ENCODE peak calls at places on chromosomes 7 and 10, in nine cellular contexts. J is heart right ventricle, M is IMR-90, V is SK-N-SH, K is choroid plexus epithelial cell, X is ascending aorta, Z is RWPE2, Y is HFF-Myc, F is GM12864. D is an unnamed sample.

GRCh38 chr10:44947356-44948152 is 12.0 kb upstream of the RASSF4 start:
- DNase-seq in J (no peak), M (no peak), V (no peak), K (no peak), X (no peak), Z (no peak), Y (no peak), F (peak), D (peak)

GRCh38 chr10:132142396-132143161 is 44.2 kb upstream of the DPYSL4 start:
- DNase-seq in J (no peak), M (no peak), V (peak), K (peak), X (no peak), Z (no peak), Y (no peak), F (no peak), D (peak)

GRCh38 chr10:98555011-98555619 is 108.4 kb upstream of the HPS1 start:
- DNase-seq in J (no peak), M (no peak), V (no peak), K (no peak), X (no peak), Z (no peak), Y (no peak), F (no peak), D (no peak)

GRCh38 chr7:85823379-85823778 is 636.5 kb upstream of the SEMA3D start:
- DNase-seq in J (no peak), M (no peak), V (no peak), K (no peak), X (no peak), Z (no peak), Y (no peak), F (no peak), D (no peak)

GRCh38 chr10:110850990-110851389 is 20.7 kb upstream of the PDCD4 start:
- DNase-seq in J (no peak), M (no peak), V (no peak), K (no peak), X (no peak), Z (no peak), Y (no peak), F (no peak), D (no peak)

GRCh38 chr10:25082276-25083204 is 66.1 kb downstream of the THNSL1 start:
- DNase-seq in J (no peak), M (no peak), V (no peak), K (peak), X (no peak), Z (no peak), Y (no peak), F (no peak), D (no peak)

GRCh38 chr10:51257511-51258248 is 183.4 kb downstream of the PRKG1 start:
- DNase-seq in J (no peak), M (peak), V (no peak), K (no peak), X (no peak), Z (no peak), Y (no peak), F (no peak), D (no peak)

GRCh38 chr10:104232613-104233102 is 494 bp upstream of the CFAP43 start:
- DNase-seq in J (no peak), M (no peak), V (no peak), K (no peak), X (no peak), Z (no peak), Y (no peak), F (no peak), D (no peak)

GRCh38 chr7:85068796-85069195 is 118.1 kb downstream of the SEMA3D start:
- DNase-seq in J (no peak), M (peak), V (no peak), K (peak), X (no peak), Z (no peak), Y (no peak), F (no peak), D (no peak)

GRCh38 chr10:21405981-21406380 is 119.5 kb downstream of the SKIDA1 start:
- DNase-seq in J (no peak), M (no peak), V (no peak), K (no peak), X (no peak), Z (no peak), Y (no peak), F (no peak), D (no peak)

GRCh38 chr10:31069411-31069810 is 37.7 kb upstream of the ZNF438 start:
- DNase-seq in J (no peak), M (no peak), V (no peak), K (no peak), X (no peak), Z (no peak), Y (no peak), F (no peak), D (no peak)

GRCh38 chr10:28387141-28387540 is 84.3 kb upstream of the MPP7 start:
- DNase-seq in J (no peak), M (no peak), V (no peak), K (no peak), X (no peak), Z (no peak), Y (no peak), F (no peak), D (no peak)

GRCh38 chr10:132309879-132310591 is 2.3 kb upstream of the STK32C start:
- DNase-seq in J (no peak), M (no peak), V (no peak), K (no peak), X (no peak), Z (no peak), Y (no peak), F (no peak), D (no peak)

GRCh38 chr7:70571403-70571911 is 560.5 kb upstream of the GALNT17 start:
- DNase-seq in J (no peak), M (peak), V (no peak), K (peak), X (no peak), Z (no peak), Y (no peak), F (no peak), D (no peak)

GRCh38 chr7:55538538-55538937 is 33.8 kb downstream of the VOPP1 start:
- DNase-seq in J (no peak), M (peak), V (no peak), K (peak), X (no peak), Z (no peak), Y (peak), F (no peak), D (no peak)

GRCh38 chr10:46553238-46554049 is 3.0 kb downstream of the GPRIN2 start:
- DNase-seq in J (peak), M (no peak), V (no peak), K (no peak), X (no peak), Z (peak), Y (no peak), F (no peak), D (no peak)

GRCh38 chr7:16271990-16272665 is 149.2 kb downstream of the CRPPA start:
- DNase-seq in J (no peak), M (peak), V (no peak), K (peak), X (no peak), Z (no peak), Y (no peak), F (no peak), D (no peak)

GRCh38 chr7:140403878-140404564 is at the start of gene RAB19:
- DNase-seq in J (no peak), M (no peak), V (no peak), K (no peak), X (no peak), Z (no peak), Y (no peak), F (no peak), D (peak)

GRCh38 chr10:29949411-29950011 is 109.9 kb downstream of the JCAD start:
- DNase-seq in J (no peak), M (peak), V (no peak), K (peak), X (no peak), Z (no peak), Y (peak), F (no peak), D (no peak)

GRCh38 chr10:110005716-110006115 is 2.1 kb upstream of the ADD3 start:
- DNase-seq in J (no peak), M (peak), V (peak), K (peak), X (no peak), Z (no peak), Y (no peak), F (no peak), D (no peak)

GRCh38 chr7:17302575-17303142 is 4.2 kb downstream of the AHR start:
- DNase-seq in J (no peak), M (peak), V (no peak), K (peak), X (no peak), Z (no peak), Y (no peak), F (no peak), D (no peak)

GRCh38 chr7:87223666-87224065 is 4.1 kb upstream of the TMEM243 start:
- DNase-seq in J (no peak), M (peak), V (no peak), K (no peak), X (no peak), Z (no peak), Y (no peak), F (no peak), D (no peak)

GRCh38 chr7:82081644-82082224 is 311.9 kb upstream of the HGF start:
- DNase-seq in J (no peak), M (no peak), V (no peak), K (no peak), X (no peak), Z (no peak), Y (no peak), F (no peak), D (no peak)

GRCh38 chr7:108408294-108409004 is 47.8 kb downstream of the NRCAM start:
- DNase-seq in J (no peak), M (no peak), V (no peak), K (no peak), X (no peak), Z (no peak), Y (no peak), F (no peak), D (no peak)

GRCh38 chr7:151245360-151246160 is 2.9 kb downstream of the SMARCD3 start:
- DNase-seq in J (no peak), M (no peak), V (peak), K (no peak), X (no peak), Z (peak), Y (no peak), F (no peak), D (peak)

GRCh38 chr10:13661261-13661660 is 74.5 kb downstream of the PRPF18 start:
- DNase-seq in J (no peak), M (no peak), V (peak), K (no peak), X (no peak), Z (no peak), Y (no peak), F (no peak), D (no peak)

GRCh38 chr7:140003913-140004382 is 58.8 kb downstream of the PARP12 start:
- DNase-seq in J (no peak), M (peak), V (peak), K (peak), X (no peak), Z (no peak), Y (peak), F (peak), D (no peak)

GRCh38 chr7:150860291-150860977 is 8.1 kb downstream of the AOC1 start:
- DNase-seq in J (no peak), M (no peak), V (peak), K (no peak), X (no peak), Z (no peak), Y (no peak), F (no peak), D (no peak)

GRCh38 chr10:125961743-125962142 is 65.4 kb downstream of the FANK1 start:
- DNase-seq in J (no peak), M (no peak), V (no peak), K (no peak), X (no peak), Z (no peak), Y (no peak), F (no peak), D (no peak)
- TF ChIP-seq CTCF in J (no peak), M (no peak), V (no peak), K (peak), X (no peak), Z (no peak), Y (no peak), F (no peak), D (no peak)

DNA sequence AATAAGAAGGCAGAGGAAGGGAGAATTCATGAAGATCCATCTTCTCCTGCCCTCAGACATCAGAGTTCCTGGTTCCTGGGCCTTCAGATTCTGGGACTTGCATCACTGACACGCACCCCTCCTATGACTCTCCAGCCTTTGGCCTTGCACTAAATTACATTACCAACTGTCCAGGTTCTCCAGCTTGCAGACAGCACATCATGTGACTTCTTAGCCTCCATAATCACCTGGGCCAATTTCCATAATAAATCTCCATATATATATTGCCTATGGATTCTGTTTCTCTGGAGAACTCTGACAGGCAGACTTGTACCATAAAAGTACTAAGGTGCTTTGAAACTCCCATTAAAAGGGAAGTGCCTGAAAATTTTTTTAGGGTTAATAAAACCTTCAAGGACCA is 23.2 kb downstream of the RSU1 start:
- DNase-seq in J (no peak), M (no peak), V (no peak), K (no peak), X (no peak), Z (no peak), Y (no peak), F (no peak), D (no peak)
- TF ChIP-seq CTCF in J (no peak), M (no peak), V (no peak), K (no peak), X (no peak), Z (no peak), Y (no peak), F (no peak), D (no peak)

DNA sequence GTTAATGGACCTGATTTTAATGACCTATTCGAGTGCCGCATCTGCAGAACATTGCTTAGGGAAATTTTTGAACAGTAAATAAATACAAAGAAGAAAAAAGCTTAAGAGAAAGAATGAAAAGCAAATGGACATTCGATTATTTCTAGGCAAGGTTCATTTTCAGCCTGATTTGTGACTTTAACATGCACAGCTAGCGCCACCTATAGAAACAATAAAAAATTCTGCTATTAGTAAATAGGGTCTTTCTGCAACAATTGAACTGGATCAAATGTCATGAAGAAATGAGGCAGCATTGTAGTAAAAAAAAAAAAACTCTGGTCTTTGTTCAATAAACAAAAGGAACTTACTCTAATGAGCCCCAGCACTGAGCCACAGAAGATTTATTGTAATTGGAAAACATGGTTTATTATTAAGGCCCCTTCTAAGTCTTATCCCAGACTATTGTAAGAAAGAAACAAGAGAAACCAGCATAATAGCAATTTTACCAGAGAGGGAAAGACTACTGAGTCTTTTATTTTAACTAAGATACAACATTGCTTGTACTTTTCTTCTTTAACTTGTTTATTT is 41.4 kb upstream of the GHITM start:
- DNase-seq in J (no peak), M (peak), V (peak), K (peak), X (no peak), Z (no peak), Y (no peak), F (no peak), D (no peak)
- TF ChIP-seq CTCF in J (peak), M (peak), V (peak), K (peak), X (no peak), Z (peak), Y (peak), F (peak), D (no peak)

GRCh38 chr7:2241580-2242540 is at the start of the genes MRM2 and NUDT1:
- DNase-seq in J (peak), M (peak), V (peak), K (peak), X (peak), Z (peak), Y (no peak), F (no peak), D (peak)
- TF ChIP-seq CTCF in J (no peak), M (no peak), V (no peak), K (no peak), X (no peak), Z (no peak), Y (no peak), F (no peak), D (no peak)

DNA sequence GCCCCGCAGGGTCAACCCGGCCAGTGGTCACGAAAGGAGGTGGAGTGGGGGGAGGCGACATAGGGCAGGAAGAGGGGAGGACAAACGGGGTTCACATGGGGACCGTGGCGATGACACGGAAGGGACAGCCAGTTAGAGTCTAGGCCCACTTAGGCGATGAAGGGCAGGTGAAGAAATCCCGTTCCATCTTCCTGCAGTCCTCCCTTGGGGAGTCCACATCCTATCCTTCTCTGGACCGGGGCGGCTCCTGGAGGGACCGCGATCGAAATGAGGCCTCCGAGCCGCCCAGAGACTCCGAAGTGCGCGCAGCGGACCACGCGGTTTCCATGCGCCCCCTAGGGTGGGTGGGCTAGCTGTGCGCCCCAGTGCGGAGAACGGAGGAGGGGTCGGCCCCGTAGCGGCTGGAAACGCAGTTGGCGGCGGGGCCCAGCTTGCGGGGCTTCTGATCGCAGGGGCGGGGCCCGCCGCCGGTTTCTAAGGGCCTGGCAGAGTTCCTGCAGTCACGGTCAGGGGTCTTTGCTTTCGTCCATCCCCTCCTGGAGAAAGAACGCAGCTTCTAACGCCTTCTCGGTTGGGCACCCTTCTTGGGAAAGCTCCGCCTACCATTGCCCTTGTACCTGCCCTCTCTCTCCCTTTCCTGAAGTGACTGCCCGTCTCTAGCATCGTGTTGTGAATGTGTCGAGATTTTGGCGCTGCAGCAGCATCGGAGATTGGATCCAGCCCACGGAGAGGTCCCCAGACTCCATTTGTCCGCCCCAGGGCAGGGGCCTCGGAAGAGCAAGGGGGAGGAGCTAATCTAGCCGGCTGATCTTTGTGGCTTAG is 17.9 kb upstream of the TMEM225B start:
- DNase-seq in J (peak), M (peak), V (peak), K (peak), X (no peak), Z (no peak), Y (no peak), F (no peak), D (peak)
- TF ChIP-seq CTCF in J (peak), M (peak), V (peak), K (peak), X (peak), Z (peak), Y (peak), F (peak), D (no peak)

GRCh38 chr7:157466473-157467261 is 129.9 kb downstream of the DNAJB6 start:
- DNase-seq in J (no peak), M (no peak), V (no peak), K (no peak), X (no peak), Z (no peak), Y (no peak), F (no peak), D (no peak)
- TF ChIP-seq CTCF in J (no peak), M (no peak), V (no peak), K (peak), X (no peak), Z (no peak), Y (no peak), F (no peak), D (no peak)

GRCh38 chr7:38413784-38414183 is 140.3 kb upstream of the TARP start:
- DNase-seq in J (no peak), M (no peak), V (no peak), K (no peak), X (no peak), Z (no peak), Y (no peak), F (no peak), D (no peak)

GRCh38 chr7:38410056-38410455 is 136.6 kb upstream of the TARP start:
- DNase-seq in J (no peak), M (no peak), V (no peak), K (no peak), X (no peak), Z (no peak), Y (no peak), F (no peak), D (no peak)

GRCh38 chr7:38409524-38409923 is 136.1 kb upstream of the TARP start:
- DNase-seq in J (no peak), M (no peak), V (no peak), K (no peak), X (no peak), Z (no peak), Y (no peak), F (no peak), D (no peak)

DNA sequence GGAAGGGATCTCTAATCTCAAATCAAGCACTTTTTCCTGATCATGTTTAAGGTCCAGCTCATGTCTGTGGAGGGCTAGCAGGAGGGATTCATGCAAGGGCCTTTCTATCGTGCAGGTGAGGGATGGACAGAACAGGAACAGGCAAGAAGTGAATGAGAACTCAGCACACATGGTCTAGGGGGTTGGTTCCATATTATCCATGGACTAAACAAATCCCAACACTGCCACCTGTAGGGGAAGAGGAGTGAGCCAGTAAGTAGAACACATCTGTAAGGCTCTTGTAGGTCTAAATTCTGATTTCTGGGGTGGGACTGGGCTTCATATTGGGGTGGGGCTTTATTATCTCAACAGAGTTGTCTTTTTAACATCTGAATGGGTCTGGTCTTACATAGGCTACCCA is 138.0 kb upstream of the TARP start:
- DNase-seq in J (no peak), M (peak), V (peak), K (peak), X (no peak), Z (no peak), Y (no peak), F (no peak), D (no peak)
- TF ChIP-seq CTCF in J (no peak), M (peak), V (peak), K (peak), X (no peak), Z (peak), Y (peak), F (peak), D (no peak)

DNA sequence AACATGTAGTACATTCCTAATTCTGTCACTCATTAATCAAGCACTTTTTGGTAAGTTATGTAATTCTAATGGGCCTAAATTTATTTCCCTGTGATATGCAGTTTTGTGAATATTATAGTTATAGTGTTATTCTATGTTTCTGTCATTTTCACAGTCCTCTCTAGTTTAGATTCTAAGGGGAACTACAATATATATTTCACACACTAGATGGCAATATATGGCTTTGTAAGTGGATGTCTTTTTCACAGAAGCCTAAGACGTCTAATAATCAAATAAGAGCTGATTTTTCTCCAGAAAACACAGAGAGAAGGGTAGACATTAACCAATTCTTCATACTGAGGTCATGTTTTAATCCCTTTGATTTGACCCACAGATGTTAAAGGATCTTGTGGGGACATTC is 18.0 kb downstream of the RNLS start:
- DNase-seq in J (no peak), M (peak), V (peak), K (peak), X (no peak), Z (no peak), Y (peak), F (no peak), D (no peak)
- TF ChIP-seq CTCF in J (peak), M (peak), V (peak), K (peak), X (peak), Z (peak), Y (no peak), F (peak), D (no peak)